ENCODE peak calls at places on chromosomes 11 and 22, in eight cellular contexts. W is activated gamma-delta T cell treated with Interleukin-2 at 50 U/mL for 16 hours; N is gastrocnemius medialis; E is iris pigment epithelial cell; P is activated CD8-positive, alpha-beta memory T cell treated with anti-CD3 and anti-CD28 coated beads for 4 hours; U is hippocampal formation; M is activated T-helper 1 cell treated with Interleukin-2 at 50 U/mL for 16 hours; H is brain microvascular endothelial cell. Z is an unnamed sample.

GRCh38 chr11:16992846-16993245 is 21.4 kb downstream of the PLEKHA7 start:
- DNase-seq in W (no peak), N (no peak), E (no peak), P (no peak), U (no peak), M (no peak), H (no peak), Z (no peak)

GRCh38 chr11:63180536-63180935 is 36.5 kb upstream of the SLC22A24 start:
- DNase-seq in W (no peak), N (no peak), E (no peak), P (no peak), U (no peak), M (no peak), H (no peak), Z (no peak)

GRCh38 chr11:57650739-57651090 is 1.0 kb upstream of the YPEL4 start:
- DNase-seq in W (no peak), N (no peak), E (no peak), P (no peak), U (no peak), M (no peak), H (no peak), Z (no peak)

GRCh38 chr22:17387356-17387755 is 18.1 kb downstream of the CECR2 start:
- DNase-seq in W (no peak), N (no peak), E (no peak), P (no peak), U (no peak), M (no peak), H (no peak), Z (no peak)

GRCh38 chr11:74726547-74727182 is 4.6 kb downstream of the CHRDL2 start:
- DNase-seq in W (peak; percentile 48), N (peak; percentile 79), E (peak; percentile 73), P (peak; percentile 29), U (peak; percentile 50), M (peak; percentile 35), H (peak; percentile 59), Z (peak; percentile 67)

GRCh38 chr11:1604711-1605110 is 3.6 kb downstream of the KRTAP5-3 start:
- DNase-seq in W (no peak), N (no peak), E (no peak), P (no peak), U (no peak), M (no peak), H (no peak), Z (no peak)

GRCh38 chr11:77784572-77784971 is 36.0 kb downstream of the RSF1 start:
- DNase-seq in W (no peak), N (no peak), E (no peak), P (no peak), U (no peak), M (no peak), H (no peak), Z (no peak)

GRCh38 chr11:93672280-93672679 is 10.8 kb downstream of the CEP295 start:
- DNase-seq in W (no peak), N (no peak), E (no peak), P (no peak), U (no peak), M (no peak), H (no peak), Z (no peak)

GRCh38 chr11:19502691-19503253 is 209.9 kb upstream of the NAV2 start:
- DNase-seq in W (no peak), N (no peak), E (no peak), P (no peak), U (no peak), M (no peak), H (no peak), Z (no peak)

GRCh38 chr11:609355-609811 is 6.4 kb downstream of the IRF7 start:
- DNase-seq in W (no peak), N (no peak), E (no peak), P (no peak), U (no peak), M (no peak), H (no peak), Z (no peak)

GRCh38 chr11:115919341-115920086 is 415.3 kb upstream of the CADM1 start:
- DNase-seq in W (no peak), N (no peak), E (peak; percentile 3), P (no peak), U (no peak), M (no peak), H (no peak), Z (peak; percentile 17)

GRCh38 chr22:20885557-20886323 is 26.9 kb downstream of the SNAP29 start:
- DNase-seq in W (peak; percentile 11), N (peak; percentile 68), E (peak; percentile 84), P (no peak), U (peak; percentile 75), M (no peak), H (peak; percentile 73), Z (peak; percentile 75)

GRCh38 chr11:123562166-123562565 is 92.3 kb downstream of the SCN3B start:
- DNase-seq in W (no peak), N (no peak), E (no peak), P (no peak), U (no peak), M (no peak), H (no peak), Z (no peak)

GRCh38 chr11:62604460-62605130 is 2.9 kb upstream of the MTA2 start:
- DNase-seq in W (no peak), N (no peak), E (no peak), P (no peak), U (no peak), M (no peak), H (no peak), Z (no peak)

GRCh38 chr11:27390959-27391326 is 27.9 kb upstream of the CCDC34 start:
- DNase-seq in W (no peak), N (no peak), E (peak; percentile 69), P (no peak), U (no peak), M (no peak), H (peak; percentile 68), Z (no peak)

GRCh38 chr22:39519681-39520053 is 695 bp upstream of the ATF4 start:
- DNase-seq in W (peak; percentile 31), N (peak; percentile 43), E (no peak), P (no peak), U (peak; percentile 54), M (no peak), H (no peak), Z (peak; percentile 68)

GRCh38 chr11:120068114-120068573 is 69.8 kb downstream of the TRIM29 start:
- DNase-seq in W (no peak), N (no peak), E (peak; percentile 67), P (no peak), U (no peak), M (no peak), H (peak; percentile 18), Z (peak; percentile 35)

GRCh38 chr11:64850979-64851567 is 6.6 kb upstream of the CDC42BPG start:
- DNase-seq in W (peak; percentile 59), N (no peak), E (no peak), P (no peak), U (no peak), M (no peak), H (no peak), Z (peak; percentile 65)

GRCh38 chr11:83046626-83047172 is 25.0 kb downstream of the RAB30 start:
- DNase-seq in W (no peak), N (no peak), E (peak; percentile 48), P (no peak), U (no peak), M (no peak), H (no peak), Z (peak; percentile 38)

GRCh38 chr11:65613091-65613928 is 711 bp downstream of the MAP3K11 start:
- DNase-seq in W (no peak), N (no peak), E (no peak), P (no peak), U (no peak), M (no peak), H (no peak), Z (no peak)

GRCh38 chr11:85096939-85097338 is 530.2 kb downstream of the DLG2 start:
- DNase-seq in W (no peak), N (no peak), E (no peak), P (no peak), U (no peak), M (no peak), H (no peak), Z (no peak)

GRCh38 chr11:134449713-134450112 is 37.7 kb upstream of the B3GAT1 start:
- DNase-seq in W (no peak), N (no peak), E (no peak), P (no peak), U (no peak), M (no peak), H (no peak), Z (no peak)

GRCh38 chr22:36369004-36369921 is 18.5 kb downstream of the MYH9 start:
- DNase-seq in W (peak; percentile 44), N (no peak), E (no peak), P (peak; percentile 54), U (no peak), M (no peak), H (no peak), Z (no peak)

GRCh38 chr11:77515063-77515462 is 41.2 kb upstream of the PAK1 start:
- DNase-seq in W (no peak), N (no peak), E (no peak), P (no peak), U (no peak), M (no peak), H (no peak), Z (no peak)

GRCh38 chr11:9057888-9058287 is 33.5 kb downstream of the SCUBE2 start:
- DNase-seq in W (no peak), N (no peak), E (no peak), P (no peak), U (no peak), M (no peak), H (no peak), Z (no peak)

GRCh38 chr22:48318173-48318572 is 1509.5 kb downstream of the BRD1 start:
- DNase-seq in W (no peak), N (no peak), E (no peak), P (no peak), U (no peak), M (no peak), H (no peak), Z (no peak)

GRCh38 chr22:41197808-41198585 is 7.1 kb upstream of the L3MBTL2 start:
- DNase-seq in W (peak; percentile 33), N (no peak), E (no peak), P (no peak), U (no peak), M (peak; percentile 32), H (no peak), Z (peak; percentile 20)

GRCh38 chr11:12784987-12785386 is 110.8 kb downstream of the TEAD1 start:
- DNase-seq in W (no peak), N (peak; percentile 59), E (no peak), P (no peak), U (no peak), M (no peak), H (no peak), Z (no peak)

GRCh38 chr22:37514526-37515051 is 4.6 kb downstream of the CARD10 start:
- DNase-seq in W (no peak), N (no peak), E (no peak), P (no peak), U (no peak), M (no peak), H (no peak), Z (peak; percentile 44)

GRCh38 chr11:45388472-45388871 is 102.3 kb upstream of the SYT13 start:
- DNase-seq in W (no peak), N (no peak), E (no peak), P (no peak), U (no peak), M (no peak), H (no peak), Z (no peak)

GRCh38 chr11:9153651-9154050 is 62.3 kb upstream of the SCUBE2 start:
- DNase-seq in W (no peak), N (no peak), E (no peak), P (no peak), U (no peak), M (no peak), H (no peak), Z (no peak)

GRCh38 chr11:123052884-123053721 is 8.8 kb downstream of the HSPA8 start:
- DNase-seq in W (no peak), N (no peak), E (no peak), P (no peak), U (no peak), M (no peak), H (no peak), Z (no peak)